ENCODE peak calls at places on chromosomes 13 and 19, in four cellular contexts. One of them, this sample, is unnamed.
A peak's percentile ranks its signal among the peaks of the same experiment; 100 is the strongest.

GRCh38 chr13:99231726-99232125 is 26.5 kb downstream of the GPR18 start:
- DNase-seq in H9: no peak
- DNase-seq in psoas muscle: no peak
- DNase-seq in progenitor cell of endocrine pancreas: no peak
- DNase-seq in this sample: no peak

GRCh38 chr13:113400621-113401451 is 36.9 kb upstream of the GRTP1 start:
- DNase-seq in H9: no peak
- DNase-seq in psoas muscle: peak; percentile 60
- DNase-seq in progenitor cell of endocrine pancreas: no peak
- DNase-seq in this sample: no peak

GRCh38 chr13:110957181-110957884 is 42.5 kb upstream of the ANKRD10 start:
- DNase-seq in H9: no peak
- DNase-seq in psoas muscle: no peak
- DNase-seq in progenitor cell of endocrine pancreas: no peak
- DNase-seq in this sample: no peak

GRCh38 chr19:44596428-44597130 is 16.8 kb upstream of the IGSF23 start:
- DNase-seq in H9: no peak
- DNase-seq in psoas muscle: no peak
- DNase-seq in progenitor cell of endocrine pancreas: no peak
- DNase-seq in this sample: no peak

GRCh38 chr13:114073881-114074551 is 58.4 kb downstream of the RASA3 start:
- DNase-seq in H9: no peak
- DNase-seq in psoas muscle: no peak
- DNase-seq in progenitor cell of endocrine pancreas: no peak
- DNase-seq in this sample: no peak

GRCh38 chr13:96992633-96993032 is 1.6 kb downstream of the OXGR1 start:
- DNase-seq in H9: no peak
- DNase-seq in psoas muscle: no peak
- DNase-seq in progenitor cell of endocrine pancreas: no peak
- DNase-seq in this sample: no peak

GRCh38 chr13:113917523-113918371 is 53.9 kb upstream of the GAS6 start:
- DNase-seq in H9: peak; percentile 21
- DNase-seq in psoas muscle: no peak
- DNase-seq in progenitor cell of endocrine pancreas: peak; percentile 7
- DNase-seq in this sample: no peak

GRCh38 chr19:47582320-47582909 is 9.5 kb upstream of the ZNF541 start:
- DNase-seq in H9: no peak
- DNase-seq in psoas muscle: no peak
- DNase-seq in progenitor cell of endocrine pancreas: no peak
- DNase-seq in this sample: no peak

GRCh38 chr19:35828694-35829301 is 16.2 kb upstream of the PRODH2 start:
- DNase-seq in H9: peak; percentile 82
- DNase-seq in psoas muscle: peak; percentile 48
- DNase-seq in progenitor cell of endocrine pancreas: peak; percentile 80
- DNase-seq in this sample: no peak

GRCh38 chr13:98541211-98541610 is 35.7 kb downstream of the STK24 start:
- DNase-seq in H9: no peak
- DNase-seq in psoas muscle: no peak
- DNase-seq in progenitor cell of endocrine pancreas: no peak
- DNase-seq in this sample: no peak

GRCh38 chr13:48954086-48954485 is 21.6 kb upstream of the FNDC3A start:
- DNase-seq in H9: no peak
- DNase-seq in psoas muscle: no peak
- DNase-seq in progenitor cell of endocrine pancreas: no peak
- DNase-seq in this sample: no peak

GRCh38 chr13:24254151-24254810 is 55.1 kb upstream of the C1QTNF9 start:
- DNase-seq in H9: no peak
- DNase-seq in psoas muscle: no peak
- DNase-seq in progenitor cell of endocrine pancreas: no peak
- DNase-seq in this sample: no peak

GRCh38 chr19:57348136-57348535 is 2.9 kb upstream of the ZNF304 start:
- DNase-seq in H9: no peak
- DNase-seq in psoas muscle: no peak
- DNase-seq in progenitor cell of endocrine pancreas: no peak
- DNase-seq in this sample: no peak

GRCh38 chr13:29859971-29860370 is 9.6 kb upstream of the UBL3 start:
- DNase-seq in H9: no peak
- DNase-seq in psoas muscle: no peak
- DNase-seq in progenitor cell of endocrine pancreas: no peak
- DNase-seq in this sample: no peak

GRCh38 chr19:32558607-32559228 is 22.3 kb upstream of the PDCD5 start:
- DNase-seq in H9: peak; percentile 55
- DNase-seq in psoas muscle: no peak
- DNase-seq in progenitor cell of endocrine pancreas: no peak
- DNase-seq in this sample: no peak

GRCh38 chr19:798415-799075 is 1.3 kb downstream of the PTBP1 start:
- DNase-seq in H9: no peak
- DNase-seq in psoas muscle: peak; percentile 31
- DNase-seq in progenitor cell of endocrine pancreas: no peak
- DNase-seq in this sample: peak; percentile 36

GRCh38 chr13:97434417-97435296 is 688 bp downstream of the RAP2A start:
- DNase-seq in H9: peak; percentile 44
- DNase-seq in psoas muscle: peak; percentile 46
- DNase-seq in progenitor cell of endocrine pancreas: no peak
- DNase-seq in this sample: peak; percentile 45

GRCh38 chr19:11382898-11383705 is 1.0 kb downstream of the EPOR start:
- DNase-seq in H9: peak; percentile 87
- DNase-seq in psoas muscle: peak; percentile 51
- DNase-seq in progenitor cell of endocrine pancreas: peak; percentile 29
- DNase-seq in this sample: peak; percentile 48

GRCh38 chr13:45119990-45120864 is at the start of gene GTF2F2:
- DNase-seq in H9: peak; percentile 90
- DNase-seq in psoas muscle: peak; percentile 89
- DNase-seq in progenitor cell of endocrine pancreas: peak; percentile 86
- DNase-seq in this sample: peak; percentile 90

GRCh38 chr13:79482271-79482970 is 1.5 kb downstream of the NDFIP2 start:
- DNase-seq in H9: no peak
- DNase-seq in psoas muscle: no peak
- DNase-seq in progenitor cell of endocrine pancreas: no peak
- DNase-seq in this sample: no peak

GRCh38 chr13:36148436-36148835 is 17.3 kb upstream of the DCLK1 start:
- DNase-seq in H9: no peak
- DNase-seq in psoas muscle: no peak
- DNase-seq in progenitor cell of endocrine pancreas: no peak
- DNase-seq in this sample: no peak

GRCh38 chr13:63938851-63939250 is 2523.2 kb upstream of the PCDH20 start:
- DNase-seq in H9: no peak
- DNase-seq in psoas muscle: no peak
- DNase-seq in progenitor cell of endocrine pancreas: no peak
- DNase-seq in this sample: no peak

GRCh38 chr13:109628251-109628699 is 158.1 kb downstream of the IRS2 start:
- DNase-seq in H9: no peak
- DNase-seq in psoas muscle: no peak
- DNase-seq in progenitor cell of endocrine pancreas: no peak
- DNase-seq in this sample: no peak

GRCh38 chr19:4121815-4122214 is 2.1 kb downstream of the MAP2K2 start:
- DNase-seq in H9: no peak
- DNase-seq in psoas muscle: no peak
- DNase-seq in progenitor cell of endocrine pancreas: no peak
- DNase-seq in this sample: no peak

GRCh38 chr13:41501281-41501680 is 43.9 kb downstream of the RGCC start:
- DNase-seq in H9: no peak
- DNase-seq in psoas muscle: no peak
- DNase-seq in progenitor cell of endocrine pancreas: no peak
- DNase-seq in this sample: no peak

GRCh38 chr13:75550159-75550567 is 572 bp downstream of the UCHL3 start:
- DNase-seq in H9: no peak
- DNase-seq in psoas muscle: no peak
- DNase-seq in progenitor cell of endocrine pancreas: no peak
- DNase-seq in this sample: no peak

GRCh38 chr19:797528-798414 is 519 bp downstream of the PTBP1 start:
- DNase-seq in H9: peak; percentile 75
- DNase-seq in psoas muscle: peak; percentile 94
- DNase-seq in progenitor cell of endocrine pancreas: peak; percentile 79
- DNase-seq in this sample: peak; percentile 86

GRCh38 chr13:33349996-33350826 is 64.7 kb upstream of the STARD13 start:
- DNase-seq in H9: peak; percentile 32
- DNase-seq in psoas muscle: peak; percentile 61
- DNase-seq in progenitor cell of endocrine pancreas: peak; percentile 14
- DNase-seq in this sample: no peak

GRCh38 chr13:111937763-111938375 is 129.1 kb upstream of the SOX1 start:
- DNase-seq in H9: peak; percentile 24
- DNase-seq in psoas muscle: no peak
- DNase-seq in progenitor cell of endocrine pancreas: no peak
- DNase-seq in this sample: no peak

DNA sequence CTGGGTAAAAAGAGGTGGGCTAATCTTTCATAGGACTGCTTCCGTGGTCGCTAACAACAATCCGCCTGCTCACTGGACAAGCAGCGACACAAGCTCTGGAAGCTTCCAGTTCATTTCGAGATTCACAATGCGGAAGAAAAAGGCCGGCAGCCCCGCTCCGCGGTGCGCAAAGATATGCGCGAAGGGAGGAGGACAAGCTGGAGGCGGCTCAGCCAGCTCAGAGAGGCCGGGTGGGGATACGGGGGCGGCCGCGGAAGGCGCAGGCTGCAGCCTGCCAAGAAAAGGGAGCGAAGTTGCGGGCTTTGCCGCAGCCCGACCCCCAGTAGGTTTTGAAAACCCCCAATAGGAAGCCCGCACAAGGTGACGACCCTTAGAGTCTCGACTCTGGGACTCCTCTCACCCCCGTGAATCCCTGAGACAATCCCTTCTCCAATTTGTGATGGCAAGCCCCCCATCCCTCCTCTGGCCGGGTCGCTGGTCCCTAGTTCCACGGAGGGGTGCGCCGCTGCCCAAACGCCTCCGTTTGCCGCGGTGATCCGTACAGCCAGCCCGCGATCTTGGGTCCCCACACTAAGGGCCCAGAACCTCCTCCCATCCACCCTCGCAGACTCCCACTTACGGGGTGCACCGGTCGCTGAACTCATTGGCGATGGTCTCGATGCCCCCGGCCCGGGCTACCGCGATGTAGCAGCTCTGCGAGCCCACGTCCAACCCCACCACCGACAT is 684 bp downstream of the HSPH1 start:
- DNase-seq in H9: no peak
- DNase-seq in psoas muscle: peak; percentile 57
- DNase-seq in progenitor cell of endocrine pancreas: peak; percentile 38
- DNase-seq in this sample: peak; percentile 55
- TF ChIP-seq CTCF in H9: no peak
- TF ChIP-seq CTCF in psoas muscle: no peak
- TF ChIP-seq CTCF in progenitor cell of endocrine pancreas: no peak
- TF ChIP-seq CTCF in this sample: no peak

GRCh38 chr13:102948006-102948405 is 102.2 kb downstream of the ERCC5 start:
- DNase-seq in H9: no peak
- DNase-seq in psoas muscle: no peak
- DNase-seq in progenitor cell of endocrine pancreas: no peak
- DNase-seq in this sample: no peak
- TF ChIP-seq CTCF in H9: no peak
- TF ChIP-seq CTCF in psoas muscle: no peak
- TF ChIP-seq CTCF in progenitor cell of endocrine pancreas: no peak
- TF ChIP-seq CTCF in this sample: no peak

GRCh38 chr13:52846567-52847321 is 1.7 kb downstream of the PCDH8 start:
- DNase-seq in H9: peak; percentile 90
- DNase-seq in psoas muscle: peak; percentile 50
- DNase-seq in progenitor cell of endocrine pancreas: peak; percentile 90
- DNase-seq in this sample: no peak

GRCh38 chr13:52847322-52847681 is 1.1 kb downstream of the PCDH8 start:
- DNase-seq in H9: no peak
- DNase-seq in psoas muscle: no peak
- DNase-seq in progenitor cell of endocrine pancreas: no peak
- DNase-seq in this sample: no peak

GRCh38 chr13:52847682-52848432 is 583 bp downstream of the PCDH8 start:
- DNase-seq in H9: no peak
- DNase-seq in psoas muscle: no peak
- DNase-seq in progenitor cell of endocrine pancreas: no peak
- DNase-seq in this sample: no peak

GRCh38 chr13:52845334-52845761 is 3.1 kb downstream of the PCDH8 start:
- DNase-seq in H9: peak; percentile 61
- DNase-seq in psoas muscle: no peak
- DNase-seq in progenitor cell of endocrine pancreas: peak; percentile 34
- DNase-seq in this sample: no peak

DNA sequence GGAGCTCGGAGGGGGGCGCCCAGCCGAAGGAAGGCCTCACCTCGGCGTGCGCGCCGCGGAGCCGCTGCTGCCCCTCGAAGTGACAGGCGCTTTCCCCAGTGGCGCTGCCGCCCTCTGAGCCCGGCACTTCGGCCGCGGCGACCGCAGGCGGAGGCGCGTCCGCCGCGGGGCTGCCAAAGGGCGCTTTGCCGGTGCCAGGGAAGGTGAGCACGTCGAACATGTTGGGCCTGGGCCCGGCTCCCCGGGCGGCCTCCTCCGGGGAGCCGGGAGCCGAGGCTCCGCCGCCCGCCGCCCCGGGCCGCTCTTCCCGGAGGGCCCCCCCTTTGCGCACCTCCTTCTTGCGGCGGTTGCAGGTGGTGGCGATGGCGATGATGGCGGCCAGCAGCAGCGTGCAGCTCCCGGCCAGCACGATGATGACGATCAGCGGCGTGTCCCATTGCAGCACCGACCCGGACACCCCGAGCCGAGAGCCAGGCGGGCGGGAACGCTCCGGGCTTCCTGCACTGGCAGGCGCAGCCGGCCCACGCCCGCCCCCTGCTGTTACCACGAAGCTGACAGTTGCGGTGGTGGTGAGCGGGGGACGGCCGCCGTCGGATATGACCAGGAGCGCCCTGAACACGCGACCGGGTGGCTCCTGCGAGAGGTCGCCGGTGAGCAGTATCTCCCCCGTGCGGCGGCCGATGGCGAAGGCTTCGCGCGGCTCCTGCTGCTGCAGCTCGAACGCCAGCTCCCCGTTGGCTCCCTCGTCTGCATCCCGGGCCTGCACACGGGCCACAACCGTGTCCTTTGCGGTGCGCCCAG is 2.5 kb downstream of the PCDH8 start:
- DNase-seq in H9: peak; percentile 88
- DNase-seq in psoas muscle: peak; percentile 22
- DNase-seq in progenitor cell of endocrine pancreas: peak; percentile 65
- DNase-seq in this sample: no peak
- TF ChIP-seq CTCF in H9: peak; percentile 68
- TF ChIP-seq CTCF in psoas muscle: no peak
- TF ChIP-seq CTCF in progenitor cell of endocrine pancreas: peak; percentile 61
- TF ChIP-seq CTCF in this sample: no peak

DNA sequence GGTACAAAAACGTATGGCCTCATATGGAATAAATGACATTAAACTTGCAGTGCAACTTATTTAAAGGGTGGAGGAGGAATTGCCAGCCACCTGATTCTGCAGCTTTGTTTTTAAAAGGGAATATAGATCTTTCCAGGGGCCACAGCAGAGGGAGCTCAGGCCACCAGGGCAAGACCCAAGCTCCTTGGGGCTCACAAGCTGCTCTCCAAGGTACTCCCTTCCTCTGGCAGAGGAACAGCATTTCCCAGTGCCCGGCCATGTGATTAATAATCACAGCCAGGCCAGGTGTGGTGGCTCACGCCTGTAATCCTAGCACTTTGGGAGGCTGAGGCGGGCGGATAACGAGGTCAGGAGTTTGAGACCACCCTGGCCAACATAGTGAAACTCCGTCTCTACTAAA is 6.3 kb downstream of the ACOD1 start:
- DNase-seq in H9: no peak
- DNase-seq in psoas muscle: no peak
- DNase-seq in progenitor cell of endocrine pancreas: no peak
- DNase-seq in this sample: no peak
- TF ChIP-seq CTCF in H9: no peak
- TF ChIP-seq CTCF in psoas muscle: no peak
- TF ChIP-seq CTCF in progenitor cell of endocrine pancreas: no peak
- TF ChIP-seq CTCF in this sample: no peak

This sample was measured in activated B cell treated with CpG ODN at 0.5 μM for 24 hours.